ENCODE peak calls at places on chromosomes 16 and 17, in seven cellular contexts. E, G, S, C, F, Q and A are unnamed samples.

GRCh38 chr16:54418903-54419302 is 132.3 kb upstream of the IRX3 start:
- DNase-seq in E (no peak), G (no peak), S (no peak), C (no peak), F (no peak), Q (no peak), A (no peak)

GRCh38 chr16:29107299-29107698 is 122.4 kb downstream of the LAT start:
- DNase-seq in E (no peak), G (no peak), S (no peak), C (no peak), F (no peak), Q (no peak), A (no peak)

GRCh38 chr17:65987988-65988387 is 203.9 kb downstream of the CEP112 start:
- DNase-seq in E (no peak), G (no peak), S (peak; percentile 61), C (peak; percentile 19), F (no peak), Q (peak; percentile 3), A (peak; percentile 61)

GRCh38 chr17:51840688-51841087 is 317.8 kb downstream of the CA10 start:
- DNase-seq in E (no peak), G (no peak), S (no peak), C (no peak), F (no peak), Q (no peak), A (no peak)

GRCh38 chr17:21211825-21212479 is 2.0 kb downstream of the TMEM11 start:
- DNase-seq in E (no peak), G (no peak), S (no peak), C (no peak), F (no peak), Q (no peak), A (no peak)

GRCh38 chr17:6913608-6914443 is 82.0 kb upstream of the ALOX12 start:
- DNase-seq in E (peak; percentile 79), G (no peak), S (peak; percentile 66), C (peak; percentile 34), F (peak; percentile 77), Q (no peak), A (no peak)

GRCh38 chr17:39648876-39649430 is 12.0 kb downstream of the STARD3 start:
- DNase-seq in E (no peak), G (peak; percentile 65), S (no peak), C (peak; percentile 59), F (no peak), Q (no peak), A (no peak)

GRCh38 chr17:8986295-8986694 is 20.8 kb upstream of the PIK3R5 start:
- DNase-seq in E (no peak), G (no peak), S (no peak), C (no peak), F (no peak), Q (no peak), A (no peak)

GRCh38 chr17:33175565-33175964 is 117.5 kb downstream of the ASIC2 start:
- DNase-seq in E (no peak), G (no peak), S (no peak), C (no peak), F (no peak), Q (no peak), A (no peak)

DNA sequence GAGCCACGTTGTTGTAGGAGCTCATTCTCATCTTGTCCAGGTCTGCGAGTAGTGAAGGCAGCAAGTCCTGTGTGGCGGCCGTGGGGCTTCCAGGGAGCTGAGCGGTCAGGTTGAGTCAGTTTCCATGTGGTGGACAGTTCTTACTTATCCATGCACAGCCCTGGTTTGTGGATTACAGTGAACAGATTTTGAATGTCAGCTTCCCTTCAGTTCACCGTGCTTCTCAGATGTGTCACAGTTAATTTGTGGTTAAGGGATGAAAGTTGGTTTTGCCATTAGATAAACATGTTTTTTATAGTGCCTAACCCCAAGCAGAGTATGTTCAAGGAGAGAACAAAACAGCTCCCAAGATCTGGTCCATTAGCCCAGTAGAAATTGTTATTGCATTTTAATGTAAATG is 103.1 kb downstream of the RPTOR start:
- DNase-seq in E (no peak), G (peak; percentile 75), S (peak; percentile 61), C (peak; percentile 84), F (no peak), Q (peak; percentile 75), A (no peak)
- TF ChIP-seq CTCF in E (no peak), G (no peak), S (no peak), C (no peak), F (no peak), Q (no peak), A (no peak)

DNA sequence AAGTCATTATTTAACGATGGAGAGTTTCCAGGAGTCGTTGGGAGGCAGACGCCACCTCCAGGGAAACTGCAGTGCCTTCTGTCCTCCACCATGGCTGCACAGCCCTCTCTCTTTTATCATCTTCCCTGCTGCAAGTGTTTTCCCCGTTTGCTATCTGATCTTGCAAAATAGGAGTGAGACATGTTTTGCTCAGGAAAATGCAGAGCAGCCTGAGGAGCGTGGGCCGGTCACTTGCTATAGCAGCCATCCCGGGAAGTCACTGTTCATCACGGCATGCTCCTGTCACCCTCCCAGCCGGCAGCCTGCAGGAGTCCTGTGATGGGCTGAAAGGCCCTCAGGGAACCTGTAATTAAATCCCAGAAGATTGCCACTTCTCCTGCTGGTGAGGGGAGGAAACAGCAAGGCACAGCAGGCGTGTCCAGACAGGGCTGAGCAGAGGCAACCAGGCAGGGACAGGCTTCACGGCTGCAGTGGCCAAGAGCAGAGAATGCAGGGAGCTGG is 143.1 kb downstream of the GSG1L start:
- DNase-seq in E (no peak), G (no peak), S (no peak), C (no peak), F (no peak), Q (no peak), A (no peak)
- TF ChIP-seq CTCF in E (no peak), G (no peak), S (peak; percentile 15), C (peak; percentile 28), F (no peak), Q (no peak), A (peak; percentile 29)

GRCh38 chr17:34436607-34437006 is 73.6 kb upstream of the CCL1 start:
- DNase-seq in E (no peak), G (no peak), S (no peak), C (no peak), F (no peak), Q (no peak), A (no peak)
- TF ChIP-seq CTCF in E (no peak), G (no peak), S (no peak), C (no peak), F (no peak), Q (no peak), A (no peak)

DNA sequence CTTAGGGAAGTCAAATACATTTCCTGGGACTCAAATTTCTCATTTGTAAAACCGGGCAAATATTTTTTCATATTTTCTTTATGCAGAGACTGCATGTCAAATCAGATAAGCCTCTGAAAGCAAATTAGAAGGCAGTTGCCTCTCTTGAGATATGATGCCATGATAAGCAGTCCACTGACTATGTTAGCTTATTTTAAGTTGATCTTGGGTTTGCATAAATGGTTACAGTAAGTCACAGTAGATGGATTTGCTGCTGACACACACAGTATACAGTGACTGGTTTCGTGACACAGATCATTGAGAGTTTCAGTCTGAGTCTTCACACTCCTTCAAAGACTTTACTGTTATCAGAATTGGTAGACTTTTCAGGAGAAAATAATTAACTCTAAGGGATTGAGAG is 927.6 kb upstream of the CDH8 start:
- DNase-seq in E (no peak), G (no peak), S (no peak), C (no peak), F (no peak), Q (no peak), A (no peak)
- TF ChIP-seq CTCF in E (no peak), G (no peak), S (no peak), C (no peak), F (no peak), Q (no peak), A (no peak)

GRCh38 chr16:51441331-51441730 is 290.3 kb upstream of the SALL1 start:
- DNase-seq in E (no peak), G (no peak), S (no peak), C (no peak), F (no peak), Q (no peak), A (no peak)
- TF ChIP-seq CTCF in E (no peak), G (no peak), S (no peak), C (no peak), F (no peak), Q (no peak), A (no peak)